ENCODE peak calls at places on chromosomes 3 and 15, in six cellular contexts. E is GM12865, X is iris pigment epithelial cell, N is trophoblast cell, L is progenitor cell of endocrine pancreas, S is NCI-H1417. I is an unnamed sample.

GRCh38 chr15:43225201-43225949 is 4.6 kb upstream of the EPB42 start:
- DNase-seq in X (peak; percentile 67), L (no peak), S (peak; percentile 14), E (peak; percentile 79), N (peak; percentile 57), I (peak; percentile 38)

GRCh38 chr15:40163657-40164416 is 3.0 kb downstream of the BUB1B start:
- DNase-seq in N (no peak), S (no peak), E (peak; percentile 70), L (no peak), X (no peak), I (no peak)

GRCh38 chr15:46815765-46816164 is 901.5 kb upstream of the SEMA6D start:
- DNase-seq in N (no peak), X (no peak), S (peak; percentile 32), E (no peak), L (no peak), I (no peak)

GRCh38 chr15:31277335-31278055 is 49.1 kb upstream of the KLF13 start:
- DNase-seq in L (no peak), S (no peak), E (no peak), N (no peak), X (no peak), I (no peak)

GRCh38 chr3:105006164-105006563 is 360.5 kb upstream of the ALCAM start:
- DNase-seq in X (no peak), N (no peak), E (no peak), S (no peak), L (no peak), I (no peak)

GRCh38 chr3:141388823-141389617 is 20.7 kb downstream of the ZBTB38 start:
- DNase-seq in N (no peak), E (peak; percentile 74), X (no peak), S (no peak), L (no peak), I (no peak)

GRCh38 chr15:90419738-90420487 is 31.9 kb downstream of the IQGAP1 start:
- DNase-seq in N (no peak), E (peak; percentile 57), X (peak; percentile 92), L (no peak), S (no peak), I (no peak)

GRCh38 chr3:60594025-60594424 is 657.2 kb downstream of the FHIT start:
- DNase-seq in E (no peak), L (no peak), X (peak; percentile 84), N (no peak), S (no peak), I (no peak)

GRCh38 chr15:41892621-41893421 is 1.0 kb downstream of the SPTBN5 start:
- DNase-seq in E (no peak), L (no peak), X (no peak), S (no peak), N (no peak), I (no peak)

GRCh38 chr15:59232476-59232875 is 25.8 kb downstream of the LDHAL6B start:
- DNase-seq in E (no peak), L (no peak), S (no peak), N (no peak), X (peak; percentile 90), I (no peak)

GRCh38 chr15:33380406-33380805 is 69.6 kb downstream of the RYR3 start:
- DNase-seq in N (no peak), L (no peak), X (no peak), S (no peak), E (no peak), I (no peak)

GRCh38 chr15:59244337-59244736 is 37.7 kb downstream of the LDHAL6B start:
- DNase-seq in L (no peak), S (no peak), N (no peak), X (no peak), E (peak; percentile 73), I (no peak)

GRCh38 chr3:176296066-176296597 is 901.1 kb downstream of the TBL1XR1 start:
- DNase-seq in X (no peak), E (no peak), L (no peak), S (no peak), N (no peak), I (no peak)

GRCh38 chr15:98648654-98649537 is 557 bp downstream of the IGF1R start:
- DNase-seq in E (peak; percentile 74), L (peak; percentile 32), X (peak; percentile 65), S (peak; percentile 87), N (peak; percentile 30), I (no peak)

GRCh38 chr3:144272715-144273114 is 301.1 kb downstream of the DIPK2A start:
- DNase-seq in S (peak; percentile 72), E (no peak), N (no peak), X (no peak), L (no peak), I (no peak)

GRCh38 chr15:88701561-88702095 is 62.8 kb downstream of the ISG20 start:
- DNase-seq in L (no peak), E (peak; percentile 57), N (no peak), S (no peak), X (no peak), I (no peak)

GRCh38 chr15:63698731-63699130 is 101.5 kb downstream of the FBXL22 start:
- DNase-seq in N (no peak), S (no peak), X (peak; percentile 86), L (no peak), E (no peak), I (no peak)

GRCh38 chr3:160941885-160942494 is 163.2 kb downstream of the B3GALNT1 start:
- DNase-seq in N (peak; percentile 66), L (peak; percentile 26), E (peak; percentile 77), S (no peak), X (peak; percentile 68), I (no peak)

GRCh38 chr15:35293353-35294130 is 208.4 kb upstream of the NANOGP8 start:
- DNase-seq in N (peak; percentile 10), E (peak; percentile 13), S (peak; percentile 8), X (peak; percentile 83), L (no peak), I (no peak)

GRCh38 chr3:78870484-78870883 is 897.3 kb downstream of the ROBO1 start:
- DNase-seq in S (no peak), L (no peak), E (no peak), N (no peak), X (no peak), I (no peak)

GRCh38 chr3:157129782-157130137 is 30.2 kb downstream of the CCNL1 start:
- DNase-seq in E (no peak), L (no peak), S (peak; percentile 97), X (no peak), N (no peak), I (no peak)

GRCh38 chr3:182979103-182979697 is 1.1 kb downstream of the DCUN1D1 start:
- DNase-seq in S (peak; percentile 83), N (no peak), L (no peak), E (peak; percentile 40), X (peak; percentile 24), I (no peak)

GRCh38 chr3:186059192-186059591 is 49.7 kb downstream of the ETV5 start:
- DNase-seq in X (no peak), N (no peak), L (no peak), S (no peak), E (no peak), I (no peak)

GRCh38 chr3:142977399-142977728 is 13.9 kb upstream of the PAQR9 start:
- DNase-seq in E (no peak), L (no peak), S (no peak), N (no peak), X (no peak), I (no peak)

GRCh38 chr3:147368151-147368550 is 38.2 kb downstream of the ZIC4 start:
- DNase-seq in X (no peak), N (no peak), E (no peak), L (no peak), S (no peak), I (no peak)

GRCh38 chr3:46935168-46935858 is 41.2 kb downstream of the CCDC12 start:
- DNase-seq in X (peak; percentile 97), E (no peak), L (no peak), N (peak; percentile 80), S (no peak), I (no peak)

GRCh38 chr3:2838533-2839157 is 271.5 kb downstream of the IL5RA start:
- DNase-seq in L (no peak), E (no peak), S (no peak), X (no peak), N (no peak), I (no peak)